ENCODE peak calls at places on chromosomes 7 and 10, in six cellular contexts. L, N, F, C, Q and Y are unnamed samples.

GRCh38 chr10:5252177-5253037 is 55.8 kb downstream of the AKR1C4 start:
- DNase-seq in L (no peak), N (no peak), F (no peak), C (no peak), Q (no peak), Y (peak)

GRCh38 chr10:97752956-97753355 is 16.0 kb downstream of the ZFYVE27 start:
- DNase-seq in L (no peak), N (no peak), F (no peak), C (no peak), Q (no peak), Y (no peak)

GRCh38 chr10:73782749-73783085 is 869 bp downstream of the CHCHD1 start:
- DNase-seq in L (no peak), N (no peak), F (no peak), C (no peak), Q (no peak), Y (no peak)

GRCh38 chr10:74008212-74008731 is 10.4 kb downstream of the VCL start:
- DNase-seq in L (peak), N (no peak), F (no peak), C (no peak), Q (peak), Y (peak)

GRCh38 chr10:6737758-6738463 is 157.8 kb upstream of the PRKCQ start:
- DNase-seq in L (peak), N (no peak), F (no peak), C (no peak), Q (no peak), Y (no peak)

GRCh38 chr10:70743879-70744278 is 41.3 kb downstream of the TBATA start:
- DNase-seq in L (no peak), N (no peak), F (no peak), C (no peak), Q (no peak), Y (no peak)

GRCh38 chr7:140646931-140647647 is 6.5 kb upstream of the DENND2A start:
- DNase-seq in L (no peak), N (no peak), F (no peak), C (no peak), Q (no peak), Y (peak)

GRCh38 chr7:77923419-77923818 is 124.8 kb downstream of the PHTF2 start:
- DNase-seq in L (no peak), N (no peak), F (no peak), C (no peak), Q (no peak), Y (no peak)

GRCh38 chr7:96388166-96388565 is 66.3 kb upstream of the SLC25A13 start:
- DNase-seq in L (peak), N (no peak), F (no peak), C (no peak), Q (no peak), Y (peak)

GRCh38 chr10:49053053-49053997 is 62.0 kb downstream of the VSTM4 start:
- DNase-seq in L (no peak), N (no peak), F (no peak), C (peak), Q (peak), Y (no peak)

GRCh38 chr7:97024209-97025129 is at the start of gene DLX5:
- DNase-seq in L (peak), N (no peak), F (peak), C (no peak), Q (no peak), Y (no peak)

GRCh38 chr7:154868901-154869300 is 134.0 kb downstream of the PAXIP1 start:
- DNase-seq in L (no peak), N (no peak), F (no peak), C (no peak), Q (no peak), Y (no peak)

GRCh38 chr7:31651234-31651633 is 35.8 kb upstream of the PPP1R17 start:
- DNase-seq in L (no peak), N (no peak), F (no peak), C (no peak), Q (no peak), Y (no peak)

GRCh38 chr7:151406051-151406875 is 3.6 kb downstream of the WDR86 start:
- DNase-seq in L (no peak), N (no peak), F (no peak), C (no peak), Q (no peak), Y (no peak)

GRCh38 chr7:134553976-134554375 is 5.1 kb downstream of the AKR1B15 start:
- DNase-seq in L (no peak), N (no peak), F (no peak), C (no peak), Q (no peak), Y (peak)

GRCh38 chr7:79837915-79838314 is 296.7 kb upstream of the GNAI1 start:
- DNase-seq in L (no peak), N (no peak), F (no peak), C (no peak), Q (no peak), Y (peak)

DNA sequence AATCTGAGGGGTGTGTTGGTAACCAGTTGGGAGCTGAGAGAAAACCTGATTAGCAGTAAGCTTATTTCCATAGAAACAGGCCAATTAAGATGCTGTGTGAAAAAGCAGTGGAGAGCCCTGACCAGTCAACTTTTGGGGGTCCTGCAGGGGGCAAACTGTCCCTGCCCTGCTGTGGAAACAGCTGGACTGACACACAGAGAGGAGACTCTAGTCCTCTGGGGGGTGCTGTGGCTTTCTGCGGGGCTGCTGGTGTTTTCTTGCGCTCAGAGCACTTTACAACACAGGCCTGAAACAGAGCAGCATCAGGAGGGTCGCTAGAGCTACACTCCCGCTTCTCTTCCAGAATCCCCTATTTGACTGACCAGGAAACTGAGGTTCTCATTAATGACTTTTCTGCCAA is 546.9 kb upstream of the GALNT17 start:
- DNase-seq in L (no peak), N (no peak), F (no peak), C (no peak), Q (no peak), Y (no peak)
- TF ChIP-seq CTCF in L (no peak), N (no peak), F (no peak), C (no peak), Q (no peak), Y (no peak)

GRCh38 chr7:100515072-100515532 is 23.9 kb upstream of the AGFG2 start:
- DNase-seq in L (peak), N (no peak), F (peak), C (no peak), Q (no peak), Y (peak)
- TF ChIP-seq CTCF in L (no peak), N (no peak), F (no peak), C (no peak), Q (no peak), Y (no peak)

GRCh38 chr10:81838950-81839349 is 36.0 kb upstream of the NRG3 start:
- DNase-seq in L (no peak), N (no peak), F (no peak), C (no peak), Q (no peak), Y (peak)
- TF ChIP-seq CTCF in L (no peak), N (no peak), F (no peak), C (no peak), Q (no peak), Y (peak)

DNA sequence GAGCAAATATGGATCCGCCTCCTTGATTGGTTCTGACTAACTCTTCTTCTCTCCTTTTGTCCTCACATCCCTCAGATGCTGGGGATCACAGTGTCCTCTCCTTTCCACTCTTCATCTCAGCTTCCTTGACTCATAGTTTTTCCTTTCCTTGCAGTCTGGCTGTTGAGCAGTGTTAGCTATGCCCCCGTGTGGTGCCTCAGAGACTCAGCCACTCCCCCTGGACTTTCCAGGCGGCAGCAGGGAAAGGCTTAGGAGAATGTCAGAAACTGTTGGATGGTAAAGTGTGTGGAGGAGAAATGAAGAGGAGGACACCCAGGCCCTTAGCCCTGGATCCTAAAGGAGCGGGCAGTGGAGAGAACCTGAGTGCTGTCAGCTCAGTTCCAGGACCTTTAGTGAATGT is 267.5 kb downstream of the CELF2 start:
- DNase-seq in L (peak), N (peak), F (no peak), C (no peak), Q (no peak), Y (no peak)
- TF ChIP-seq CTCF in L (no peak), N (no peak), F (no peak), C (peak), Q (no peak), Y (no peak)